ENCODE peak calls at places on chromosome 14, in seven cellular contexts. K is AG09309; S is transverse colon; Z is neural crest cell; H is germinal center; G is activated CD4-positive, alpha-beta T cell treated with anti-CD3 and anti-CD28 coated beads for 4 hours; N is ACHN. R is an unnamed sample.

GRCh38 chr14:79091381-79091963 is 921.3 kb downstream of the NRXN3 start:
- DNase-seq in G (no peak), Z (no peak), K (no peak), H (no peak), S (no peak), N (no peak), R (no peak)

GRCh38 chr14:22268875-22269274 is 320.1 kb downstream of the DAD1 start:
- DNase-seq in N (peak), G (no peak), K (no peak), Z (no peak), H (no peak), S (no peak), R (no peak)

GRCh38 chr14:67622675-67623074 is 3.0 kb downstream of the ARG2 start:
- DNase-seq in S (no peak), G (no peak), K (peak), N (peak), Z (no peak), H (no peak), R (peak)

GRCh38 chr14:54312166-54312801 is 84.5 kb upstream of the CDKN3 start:
- DNase-seq in K (peak), H (no peak), S (no peak), N (peak), G (no peak), Z (no peak), R (peak)

GRCh38 chr14:100056964-100057817 is 8.0 kb upstream of the EVL start:
- DNase-seq in Z (no peak), S (no peak), H (peak), G (no peak), N (peak), K (no peak), R (no peak)

GRCh38 chr14:72677664-72678063 is 216.2 kb downstream of the DPF3 start:
- DNase-seq in K (no peak), Z (no peak), N (no peak), H (no peak), G (no peak), S (no peak), R (no peak)

GRCh38 chr14:74457511-74457910 is 31.5 kb upstream of the SYNDIG1L start:
- DNase-seq in S (no peak), N (no peak), K (no peak), H (no peak), G (no peak), Z (no peak), R (no peak)

GRCh38 chr14:56992332-56992820 is 182.1 kb upstream of the OTX2 start:
- DNase-seq in N (no peak), G (no peak), H (no peak), Z (no peak), S (no peak), K (no peak), R (no peak)

GRCh38 chr14:100739306-100739705 is 12.6 kb downstream of the DLK1 start:
- DNase-seq in K (no peak), G (no peak), N (no peak), H (no peak), Z (no peak), S (no peak), R (no peak)

GRCh38 chr14:81521356-81521755 is 12.3 kb downstream of the SEL1L start:
- DNase-seq in K (no peak), H (no peak), S (no peak), G (no peak), N (no peak), Z (no peak), R (no peak)

GRCh38 chr14:97802430-97802829 is 1005.2 kb downstream of the VRK1 start:
- DNase-seq in N (no peak), K (no peak), G (no peak), S (no peak), Z (no peak), H (no peak), R (no peak)

GRCh38 chr14:60348211-60348610 is 99.2 kb downstream of the PPM1A start:
- DNase-seq in Z (no peak), S (no peak), K (no peak), G (no peak), N (no peak), H (no peak), R (no peak)

GRCh38 chr14:22007278-22008097 is 333.9 kb upstream of the OR4E1 start:
- DNase-seq in G (no peak), N (no peak), H (no peak), K (no peak), Z (no peak), S (no peak), R (no peak)

GRCh38 chr14:52268191-52269061 is 928 bp downstream of the PTGDR start:
- DNase-seq in N (no peak), G (no peak), K (no peak), S (no peak), H (no peak), Z (peak), R (no peak)

GRCh38 chr14:22391908-22392307 is 197.1 kb downstream of the DAD1 start:
- DNase-seq in N (peak), G (no peak), Z (peak), S (peak), K (no peak), H (peak), R (peak)

GRCh38 chr14:95313707-95314106 is 6.0 kb downstream of the CLMN start:
- DNase-seq in G (no peak), S (peak), H (no peak), N (peak), Z (no peak), K (peak), R (no peak)

GRCh38 chr14:70882771-70883492 is 24.3 kb upstream of the PCNX1 start:
- DNase-seq in Z (no peak), K (peak), N (no peak), H (no peak), G (no peak), S (no peak), R (no peak)

GRCh38 chr14:92930737-92931602 is 8.0 kb downstream of the CHGA start:
- DNase-seq in Z (no peak), S (no peak), N (no peak), H (no peak), G (no peak), K (peak), R (no peak)

GRCh38 chr14:51228890-51229289 is 11.2 kb upstream of the TMX1 start:
- DNase-seq in Z (no peak), K (no peak), G (no peak), H (no peak), N (no peak), S (no peak), R (no peak)

GRCh38 chr14:63192085-63192484 is 12.2 kb upstream of the RHOJ start:
- DNase-seq in H (no peak), K (no peak), G (no peak), S (no peak), Z (no peak), N (no peak), R (no peak)

GRCh38 chr14:70697681-70698080 is 56.0 kb downstream of the TTC9 start:
- DNase-seq in S (no peak), Z (no peak), K (no peak), N (no peak), G (no peak), H (no peak), R (no peak)

GRCh38 chr14:103910262-103910935 is 17.9 kb upstream of the TDRD9 start:
- DNase-seq in H (peak), Z (peak), G (peak), N (peak), K (no peak), S (peak), R (peak)

GRCh38 chr14:38198425-38198824 is 9.3 kb upstream of the SSTR1 start:
- DNase-seq in N (no peak), S (no peak), Z (no peak), H (no peak), G (no peak), K (no peak), R (no peak)

GRCh38 chr14:56487761-56488160 is 91.8 kb upstream of the TMEM260 start:
- DNase-seq in G (no peak), N (no peak), K (peak), H (no peak), S (no peak), Z (no peak), R (no peak)